ENCODE peak calls at places on chromosome 19, in nine cellular contexts. One of them, this sample, is unnamed.
A peak's percentile ranks its signal among the peaks of the same experiment; 100 is the strongest.

GRCh38 chr19:48489608-48490216 is 20.5 kb downstream of the CYTH2 start:
- DNase-seq in esophagus squamous epithelium: no peak
- DNase-seq in breast epithelium: no peak
- DNase-seq in Peyer's patch: peak; percentile 89
- DNase-seq in spleen: peak; percentile 93
- DNase-seq in tibial nerve: peak; percentile 64
- DNase-seq in upper lobe of left lung: peak; percentile 93
- DNase-seq in stomach: peak; percentile 87
- DNase-seq in adrenal gland: peak; percentile 87
- DNase-seq in this sample: no peak

GRCh38 chr19:47070756-47071155 is 22.3 kb upstream of the TMEM160 start:
- DNase-seq in Peyer's patch: no peak
- DNase-seq in stomach: no peak
- DNase-seq in tibial nerve: no peak
- DNase-seq in spleen: no peak
- DNase-seq in adrenal gland: no peak
- DNase-seq in upper lobe of left lung: no peak
- DNase-seq in esophagus squamous epithelium: no peak
- DNase-seq in breast epithelium: no peak
- DNase-seq in this sample: no peak

GRCh38 chr19:2391118-2391725 is 31.2 kb downstream of the TMPRSS9 start:
- DNase-seq in upper lobe of left lung: no peak
- DNase-seq in tibial nerve: peak; percentile 55
- DNase-seq in stomach: peak; percentile 32
- DNase-seq in spleen: no peak
- DNase-seq in Peyer's patch: no peak
- DNase-seq in breast epithelium: no peak
- DNase-seq in esophagus squamous epithelium: no peak
- DNase-seq in adrenal gland: peak; percentile 71
- DNase-seq in this sample: no peak

GRCh38 chr19:18946918-18947317 is 5.9 kb upstream of the HOMER3 start:
- DNase-seq in Peyer's patch: no peak
- DNase-seq in upper lobe of left lung: no peak
- DNase-seq in esophagus squamous epithelium: no peak
- DNase-seq in tibial nerve: no peak
- DNase-seq in adrenal gland: no peak
- DNase-seq in breast epithelium: no peak
- DNase-seq in spleen: no peak
- DNase-seq in stomach: no peak
- DNase-seq in this sample: no peak

GRCh38 chr19:35225951-35226350 is 2.6 kb downstream of the FAM187B start:
- DNase-seq in breast epithelium: no peak
- DNase-seq in spleen: no peak
- DNase-seq in Peyer's patch: no peak
- DNase-seq in adrenal gland: peak; percentile 20
- DNase-seq in stomach: no peak
- DNase-seq in upper lobe of left lung: no peak
- DNase-seq in tibial nerve: no peak
- DNase-seq in esophagus squamous epithelium: no peak
- DNase-seq in this sample: peak; percentile 43

GRCh38 chr19:19445911-19446361 is 40.5 kb downstream of the GATAD2A start:
- DNase-seq in tibial nerve: no peak
- DNase-seq in upper lobe of left lung: no peak
- DNase-seq in adrenal gland: no peak
- DNase-seq in breast epithelium: no peak
- DNase-seq in spleen: peak; percentile 59
- DNase-seq in stomach: no peak
- DNase-seq in esophagus squamous epithelium: no peak
- DNase-seq in Peyer's patch: peak; percentile 18
- DNase-seq in this sample: no peak

GRCh38 chr19:4584670-4585460 is 25.4 kb upstream of the SEMA6B start:
- DNase-seq in esophagus squamous epithelium: no peak
- DNase-seq in stomach: no peak
- DNase-seq in spleen: no peak
- DNase-seq in breast epithelium: no peak
- DNase-seq in upper lobe of left lung: peak; percentile 73
- DNase-seq in adrenal gland: no peak
- DNase-seq in tibial nerve: no peak
- DNase-seq in Peyer's patch: no peak
- DNase-seq in this sample: no peak

GRCh38 chr19:48152552-48152951 is 17.6 kb downstream of the LIG1 start:
- DNase-seq in upper lobe of left lung: no peak
- DNase-seq in tibial nerve: peak; percentile 74
- DNase-seq in spleen: peak; percentile 80
- DNase-seq in breast epithelium: peak; percentile 49
- DNase-seq in stomach: peak; percentile 59
- DNase-seq in esophagus squamous epithelium: no peak
- DNase-seq in Peyer's patch: peak; percentile 61
- DNase-seq in adrenal gland: peak; percentile 91
- DNase-seq in this sample: peak; percentile 56

GRCh38 chr19:17797397-17798201 is 2.7 kb downstream of the B3GNT3 start:
- DNase-seq in tibial nerve: no peak
- DNase-seq in upper lobe of left lung: no peak
- DNase-seq in adrenal gland: no peak
- DNase-seq in spleen: no peak
- DNase-seq in breast epithelium: no peak
- DNase-seq in esophagus squamous epithelium: no peak
- DNase-seq in stomach: peak; percentile 90
- DNase-seq in Peyer's patch: peak; percentile 88
- DNase-seq in this sample: no peak

GRCh38 chr19:18173054-18173571 is 500 bp upstream of the IFI30 start:
- DNase-seq in adrenal gland: peak; percentile 75
- DNase-seq in esophagus squamous epithelium: no peak
- DNase-seq in upper lobe of left lung: peak; percentile 55
- DNase-seq in spleen: peak; percentile 93
- DNase-seq in breast epithelium: peak; percentile 41
- DNase-seq in stomach: no peak
- DNase-seq in Peyer's patch: no peak
- DNase-seq in tibial nerve: peak; percentile 61
- DNase-seq in this sample: peak; percentile 92

GRCh38 chr19:4471400-4472173 is 510 bp upstream of the HDGFL2 start:
- DNase-seq in adrenal gland: peak; percentile 100
- DNase-seq in upper lobe of left lung: no peak
- DNase-seq in spleen: peak; percentile 98
- DNase-seq in esophagus squamous epithelium: peak; percentile 99
- DNase-seq in tibial nerve: peak; percentile 97
- DNase-seq in stomach: peak; percentile 98
- DNase-seq in Peyer's patch: peak; percentile 97
- DNase-seq in breast epithelium: peak; percentile 100
- DNase-seq in this sample: peak; percentile 99

GRCh38 chr19:12939908-12940533 is 1.6 kb downstream of the CALR start:
- DNase-seq in adrenal gland: no peak
- DNase-seq in breast epithelium: no peak
- DNase-seq in esophagus squamous epithelium: no peak
- DNase-seq in spleen: no peak
- DNase-seq in stomach: no peak
- DNase-seq in tibial nerve: no peak
- DNase-seq in upper lobe of left lung: no peak
- DNase-seq in Peyer's patch: no peak
- DNase-seq in this sample: no peak

GRCh38 chr19:12937243-12938053 is 961 bp upstream of the CALR start:
- DNase-seq in adrenal gland: no peak
- DNase-seq in tibial nerve: peak; percentile 59
- DNase-seq in spleen: no peak
- DNase-seq in esophagus squamous epithelium: no peak
- DNase-seq in breast epithelium: no peak
- DNase-seq in upper lobe of left lung: no peak
- DNase-seq in Peyer's patch: no peak
- DNase-seq in stomach: peak; percentile 68
- DNase-seq in this sample: peak; percentile 65

GRCh38 chr19:12939292-12939606 is 840 bp downstream of the CALR start:
- DNase-seq in breast epithelium: no peak
- DNase-seq in stomach: no peak
- DNase-seq in adrenal gland: no peak
- DNase-seq in upper lobe of left lung: no peak
- DNase-seq in esophagus squamous epithelium: no peak
- DNase-seq in Peyer's patch: no peak
- DNase-seq in spleen: no peak
- DNase-seq in tibial nerve: no peak
- DNase-seq in this sample: no peak

GRCh38 chr19:12938054-12938535 is 314 bp upstream of the CALR start:
- DNase-seq in breast epithelium: peak; percentile 100
- DNase-seq in Peyer's patch: peak; percentile 98
- DNase-seq in adrenal gland: peak; percentile 100
- DNase-seq in stomach: peak; percentile 100
- DNase-seq in esophagus squamous epithelium: peak; percentile 97
- DNase-seq in tibial nerve: peak; percentile 99
- DNase-seq in upper lobe of left lung: peak; percentile 99
- DNase-seq in spleen: peak; percentile 99
- DNase-seq in this sample: peak; percentile 100

GRCh38 chr19:12938536-12939291 is at the start of gene CALR:
- DNase-seq in upper lobe of left lung: peak; percentile 96
- DNase-seq in stomach: no peak
- DNase-seq in Peyer's patch: no peak
- DNase-seq in spleen: no peak
- DNase-seq in tibial nerve: no peak
- DNase-seq in breast epithelium: no peak
- DNase-seq in esophagus squamous epithelium: no peak
- DNase-seq in adrenal gland: no peak
- DNase-seq in this sample: peak; percentile 91
- TF ChIP-seq CTCF in upper lobe of left lung: peak; percentile 77
- TF ChIP-seq CTCF in stomach: no peak
- TF ChIP-seq CTCF in Peyer's patch: peak; percentile 41
- TF ChIP-seq CTCF in spleen: peak; percentile 29
- TF ChIP-seq CTCF in tibial nerve: peak; percentile 67
- TF ChIP-seq CTCF in breast epithelium: peak; percentile 49
- TF ChIP-seq CTCF in esophagus squamous epithelium: peak; percentile 34
- TF ChIP-seq CTCF in adrenal gland: peak; percentile 28
- TF ChIP-seq CTCF in this sample: no peak

DNA sequence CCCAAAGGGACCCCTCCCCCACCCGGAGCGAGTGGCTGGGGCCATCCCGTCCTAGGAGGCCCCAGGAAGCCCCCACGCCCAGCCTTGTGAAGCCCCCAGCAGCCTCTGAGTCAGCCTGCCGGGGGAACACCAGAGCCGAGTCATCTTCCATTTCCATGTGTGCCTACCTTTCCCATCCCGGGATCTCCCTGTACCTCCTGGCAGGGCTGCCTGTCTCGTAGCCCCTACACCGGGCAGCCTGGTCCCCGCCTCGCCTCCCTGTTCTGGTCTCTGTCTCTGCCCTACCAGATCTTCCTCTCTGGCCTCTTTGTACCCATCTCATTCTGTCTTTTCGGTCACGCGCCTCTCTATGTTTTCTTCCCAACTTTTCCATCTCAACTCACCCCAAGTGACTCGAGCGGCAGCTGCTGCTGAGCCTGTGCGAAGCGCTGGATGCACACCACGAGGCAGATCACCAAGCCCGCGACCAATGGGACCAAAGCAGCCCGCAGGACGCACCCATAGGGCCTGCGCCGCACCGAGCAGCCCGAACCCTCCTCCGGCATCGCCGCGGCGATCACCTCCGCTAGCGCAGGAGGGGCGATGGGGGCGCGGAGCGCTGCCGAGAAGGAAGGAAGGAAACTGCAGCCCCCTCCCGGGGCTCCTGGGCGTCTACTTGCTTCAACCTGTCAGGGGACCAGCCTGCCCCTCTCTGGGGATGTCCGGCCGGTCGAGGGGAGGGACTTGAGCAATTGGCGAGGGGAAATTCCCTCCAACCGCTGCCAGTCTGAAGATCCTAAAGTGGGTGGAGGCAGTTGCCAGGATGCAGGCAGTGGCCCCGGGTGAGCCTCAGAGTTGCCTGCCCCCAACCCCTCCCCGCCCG is at the start of gene CD70:
- DNase-seq in adrenal gland: no peak
- DNase-seq in esophagus squamous epithelium: no peak
- DNase-seq in Peyer's patch: no peak
- DNase-seq in stomach: no peak
- DNase-seq in breast epithelium: no peak
- DNase-seq in upper lobe of left lung: peak; percentile 83
- DNase-seq in spleen: peak; percentile 86
- DNase-seq in tibial nerve: no peak
- DNase-seq in this sample: peak; percentile 92
- TF ChIP-seq POLR2A in adrenal gland: no peak
- TF ChIP-seq POLR2A in esophagus squamous epithelium: no peak
- TF ChIP-seq POLR2A in Peyer's patch: no peak
- TF ChIP-seq POLR2A in stomach: no peak
- TF ChIP-seq POLR2A in breast epithelium: no peak
- TF ChIP-seq POLR2A in upper lobe of left lung: no peak
- TF ChIP-seq POLR2A in spleen: no peak
- TF ChIP-seq POLR2A in tibial nerve: no peak
- TF ChIP-seq POLR2A in this sample: no peak

GRCh38 chr19:12648088-12648487 is 18.5 kb downstream of the MAN2B1 start:
- DNase-seq in spleen: no peak
- DNase-seq in tibial nerve: no peak
- DNase-seq in Peyer's patch: no peak
- DNase-seq in stomach: no peak
- DNase-seq in breast epithelium: no peak
- DNase-seq in adrenal gland: no peak
- DNase-seq in esophagus squamous epithelium: no peak
- DNase-seq in upper lobe of left lung: peak; percentile 86
- DNase-seq in this sample: no peak
- TF ChIP-seq CTCF in spleen: peak; percentile 21
- TF ChIP-seq CTCF in tibial nerve: no peak
- TF ChIP-seq CTCF in Peyer's patch: no peak
- TF ChIP-seq CTCF in stomach: peak; percentile 19
- TF ChIP-seq CTCF in breast epithelium: no peak
- TF ChIP-seq CTCF in adrenal gland: no peak
- TF ChIP-seq CTCF in esophagus squamous epithelium: no peak
- TF ChIP-seq CTCF in upper lobe of left lung: no peak
- TF ChIP-seq CTCF in this sample: no peak

GRCh38 chr19:38336638-38337359 is 1.2 kb downstream of the CATSPERG start:
- DNase-seq in adrenal gland: peak; percentile 97
- DNase-seq in stomach: peak; percentile 98
- DNase-seq in esophagus squamous epithelium: peak; percentile 85
- DNase-seq in Peyer's patch: peak; percentile 99
- DNase-seq in breast epithelium: peak; percentile 95
- DNase-seq in spleen: peak; percentile 98
- DNase-seq in upper lobe of left lung: peak; percentile 97
- DNase-seq in tibial nerve: peak; percentile 90
- DNase-seq in this sample: peak; percentile 99
- TF ChIP-seq POLR2A in adrenal gland: no peak
- TF ChIP-seq POLR2A in stomach: no peak
- TF ChIP-seq POLR2A in esophagus squamous epithelium: no peak
- TF ChIP-seq POLR2A in Peyer's patch: no peak
- TF ChIP-seq POLR2A in breast epithelium: no peak
- TF ChIP-seq POLR2A in spleen: no peak
- TF ChIP-seq POLR2A in upper lobe of left lung: no peak
- TF ChIP-seq POLR2A in tibial nerve: no peak
- TF ChIP-seq POLR2A in this sample: no peak

DNA sequence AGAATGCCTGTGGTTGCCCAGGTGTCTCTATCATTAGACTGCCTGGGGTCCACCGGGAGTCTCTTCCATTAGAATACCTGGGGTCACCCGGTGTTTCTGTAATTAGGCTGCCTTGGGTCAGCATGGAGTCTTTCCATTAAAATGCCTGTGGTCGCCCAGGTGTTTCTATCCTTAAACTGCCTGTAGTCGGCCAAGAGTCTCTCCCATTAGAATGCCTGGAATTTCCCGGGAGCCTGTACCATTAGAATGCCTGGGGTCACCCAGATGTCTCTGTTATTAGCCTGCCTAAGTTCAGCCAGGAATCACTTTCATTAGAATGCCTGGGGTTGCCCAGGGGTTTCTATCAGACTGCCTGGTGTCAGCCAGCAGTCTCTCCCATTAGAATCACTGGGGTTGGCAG is 1492.8 kb downstream of the UQCRFS1 start:
- DNase-seq in adrenal gland: no peak
- DNase-seq in spleen: no peak
- DNase-seq in stomach: no peak
- DNase-seq in tibial nerve: no peak
- DNase-seq in esophagus squamous epithelium: no peak
- DNase-seq in breast epithelium: no peak
- DNase-seq in upper lobe of left lung: no peak
- DNase-seq in Peyer's patch: no peak
- DNase-seq in this sample: no peak
- TF ChIP-seq CTCF in adrenal gland: no peak
- TF ChIP-seq CTCF in spleen: no peak
- TF ChIP-seq CTCF in stomach: no peak
- TF ChIP-seq CTCF in tibial nerve: no peak
- TF ChIP-seq CTCF in esophagus squamous epithelium: no peak
- TF ChIP-seq CTCF in breast epithelium: no peak
- TF ChIP-seq CTCF in upper lobe of left lung: no peak
- TF ChIP-seq CTCF in Peyer's patch: no peak
- TF ChIP-seq CTCF in this sample: no peak